ENCODE peak calls at places on chromosomes 5 and 9, in four cellular contexts. N is HepG2, X is left lung, G is AG04450. H is an unnamed sample.

GRCh38 chr9:4630836-4631235 is 31.3 kb upstream of the PLPP6 start:
- DNase-seq in G (no peak), N (no peak), X (no peak), H (no peak)

GRCh38 chr9:87109182-87109581 is 161.9 kb upstream of the GAS1 start:
- DNase-seq in N (no peak), G (no peak), X (no peak), H (peak; percentile 23)

GRCh38 chr5:142330026-142330425 is 5.2 kb upstream of the SPRY4 start:
- DNase-seq in G (no peak), X (no peak), N (no peak), H (no peak)

GRCh38 chr5:151078490-151079262 is 2.2 kb downstream of the TNIP1 start:
- DNase-seq in X (no peak), N (no peak), G (no peak), H (no peak)

GRCh38 chr5:109709225-109709624 is 19.5 kb downstream of the MAN2A1 start:
- DNase-seq in N (peak; percentile 37), X (no peak), G (no peak), H (no peak)

GRCh38 chr5:98781964-98782363 is 8.5 kb downstream of the RGMB start:
- DNase-seq in N (no peak), G (no peak), X (no peak), H (no peak)

GRCh38 chr9:132003904-132004303 is 75.8 kb downstream of the MED27 start:
- DNase-seq in X (no peak), N (no peak), G (no peak), H (no peak)

GRCh38 chr9:13109781-13110180 is 169.7 kb downstream of the MPDZ start:
- DNase-seq in G (no peak), X (no peak), N (no peak), H (peak; percentile 97)

GRCh38 chr9:76400534-76401096 is 6.4 kb upstream of the RFK start:
- DNase-seq in G (no peak), N (peak; percentile 61), X (no peak), H (peak; percentile 85)

GRCh38 chr5:135206862-135207261 is 172.8 kb upstream of the PITX1 start:
- DNase-seq in X (no peak), N (no peak), G (no peak), H (no peak)

GRCh38 chr5:55908804-55909203 is 57.6 kb downstream of the IL31RA start:
- DNase-seq in G (no peak), N (no peak), X (no peak), H (no peak)

GRCh38 chr9:6907772-6908381 is 150.1 kb downstream of the KDM4C start:
- DNase-seq in N (peak; percentile 38), X (no peak), G (peak; percentile 13), H (peak; percentile 27)

GRCh38 chr5:43075319-43076293 is 35.5 kb upstream of the ANXA2R start:
- DNase-seq in N (no peak), X (no peak), G (no peak), H (no peak)
- H3K4me3 ChIP-seq in N (no peak overlapping the region), X (no peak overlapping the region), G (no peak overlapping the region), H (no peak overlapping the region)

DNA sequence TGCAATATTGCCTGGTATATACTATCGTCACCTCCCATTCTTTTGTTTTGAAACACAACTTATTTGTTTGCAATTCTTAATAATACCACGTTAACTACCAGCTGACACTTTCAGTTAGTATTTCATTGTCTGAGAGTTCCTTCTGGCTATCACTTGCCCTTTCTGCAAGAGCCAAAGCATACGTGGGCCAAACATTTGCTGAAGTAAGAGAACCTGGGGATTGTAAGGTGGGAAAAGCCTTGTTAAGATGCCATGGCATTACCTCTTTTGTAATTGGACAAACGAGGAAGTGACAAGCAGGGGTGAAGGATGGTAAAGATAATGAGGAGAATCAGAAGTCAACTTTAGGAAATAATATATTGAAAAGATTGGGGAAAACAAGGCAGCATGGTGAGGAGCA is 47.7 kb downstream of the FYB1 start:
- DNase-seq in G (no peak), N (no peak), X (no peak), H (no peak)
- TF ChIP-seq CTCF in G (no peak), N (no peak), X (no peak), H (no peak)

GRCh38 chr5:174617910-174618309 is 106.5 kb upstream of the MSX2 start:
- DNase-seq in G (no peak), N (no peak), X (no peak), H (no peak)

GRCh38 chr5:174618589-174618988 is 105.8 kb upstream of the MSX2 start:
- DNase-seq in N (no peak), X (no peak), G (no peak), H (no peak)

GRCh38 chr5:174614500-174615135 is 109.8 kb upstream of the MSX2 start:
- DNase-seq in N (no peak), X (no peak), G (no peak), H (peak; percentile 55)

GRCh38 chr5:174617285-174617684 is 107.1 kb upstream of the MSX2 start:
- DNase-seq in X (no peak), G (no peak), N (no peak), H (no peak)

GRCh38 chr5:174615986-174616500 is 108.3 kb upstream of the MSX2 start:
- DNase-seq in G (no peak), N (no peak), X (no peak), H (peak; percentile 14)
- H3K27me3 ChIP-seq in G (peaks cover 3% of the 10 kb centered on the region), N (no peaks in the 10 kb centered on the region), X (no peaks in the 10 kb centered on the region), H (no peaks in the 10 kb centered on the region)

GRCh38 chr9:88995627-88996026 is 4.4 kb downstream of the S1PR3 start:
- DNase-seq in X (no peak), G (no peak), N (no peak), H (no peak)

GRCh38 chr9:88993327-88993726 is 2.1 kb downstream of the S1PR3 start:
- DNase-seq in N (peak; percentile 18), G (no peak), X (no peak), H (no peak)

GRCh38 chr9:88994820-88995180 is 3.5 kb downstream of the S1PR3 start:
- DNase-seq in X (no peak), G (no peak), N (no peak), H (no peak)

GRCh38 chr9:88995205-88995604 is 3.9 kb downstream of the S1PR3 start:
- DNase-seq in N (no peak), X (no peak), G (no peak), H (no peak)

GRCh38 chr9:88993871-88994819 is 2.9 kb downstream of the S1PR3 start:
- DNase-seq in G (no peak), X (no peak), N (no peak), H (no peak)
- H3K4me3 ChIP-seq in G (peak overlapping the region; percentile 91), X (no peak overlapping the region), N (no peak overlapping the region), H (no peak overlapping the region)

GRCh38 chr9:27785714-27786100 is 212.4 kb upstream of the C9orf72 start:
- DNase-seq in G (no peak), X (no peak), N (no peak), H (peak; percentile 92)

GRCh38 chr9:27791311-27791710 is 218.0 kb upstream of the C9orf72 start:
- DNase-seq in N (no peak), X (no peak), G (no peak), H (peak; percentile 79)

GRCh38 chr9:27784999-27785713 is 211.9 kb upstream of the C9orf72 start:
- DNase-seq in X (no peak), G (no peak), N (no peak), H (peak; percentile 83)

GRCh38 chr9:27792971-27793689 is 219.8 kb upstream of the C9orf72 start:
- DNase-seq in X (no peak), G (no peak), N (no peak), H (no peak)

DNA sequence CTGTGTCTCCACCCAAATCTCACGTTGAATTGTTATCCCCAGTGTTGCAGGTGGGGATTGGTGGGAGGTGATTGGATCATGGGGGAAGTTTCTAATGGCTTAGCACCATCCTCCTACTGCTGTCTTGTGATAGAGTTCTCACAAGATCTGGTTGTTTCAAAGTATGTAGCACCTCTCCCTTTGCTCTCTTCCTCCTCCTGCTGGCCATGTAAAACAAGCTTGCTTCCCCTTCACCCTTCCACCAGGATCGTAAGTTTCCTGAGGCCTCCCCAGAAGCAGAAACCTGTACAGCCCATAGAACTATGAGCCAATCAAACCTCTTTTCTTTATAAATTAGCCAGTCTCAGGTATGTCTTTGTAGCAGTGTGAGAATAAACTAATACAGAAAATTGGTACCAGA is 214.7 kb upstream of the C9orf72 start:
- DNase-seq in N (no peak), G (no peak), X (no peak), H (peak; percentile 43)
- TF ChIP-seq CTCF in N (no peak), G (no peak), X (no peak), H (peak; percentile 41)

DNA sequence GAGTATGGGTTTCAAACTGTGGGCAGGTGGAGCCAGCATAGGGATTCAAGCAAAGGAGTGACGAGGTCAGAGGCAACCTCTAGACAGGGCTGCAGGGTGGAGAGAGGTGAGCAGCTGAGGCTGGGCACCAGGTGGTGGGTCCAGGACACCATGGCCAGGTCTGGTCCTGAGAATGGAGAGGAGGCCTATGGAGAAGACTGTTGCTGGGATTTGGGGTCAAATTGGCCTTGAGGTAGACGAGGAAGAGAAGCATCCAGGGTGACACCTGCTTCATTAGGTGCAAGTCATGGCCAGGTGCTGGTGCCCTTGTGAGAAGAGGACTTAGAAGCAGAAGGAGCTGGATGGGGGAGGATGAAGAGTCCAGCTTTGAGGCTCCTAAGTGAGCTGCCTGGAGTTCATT is 99.6 kb downstream of the NSG2 start:
- DNase-seq in N (no peak), G (no peak), X (no peak), H (no peak)
- H3K27me3 ChIP-seq in N (peaks cover 6% of the 10 kb centered on the region), G (no peaks in the 10 kb centered on the region), X (no peaks in the 10 kb centered on the region), H (no peaks in the 10 kb centered on the region)

GRCh38 chr9:120711354-120711753 is 2.9 kb downstream of the MEGF9 start:
- DNase-seq in G (no peak), X (no peak), N (no peak), H (no peak)
- H3K4me3 ChIP-seq in G (no peak overlapping the region), X (peak overlapping the region; percentile 88), N (peak overlapping the region; percentile 89), H (no peak overlapping the region)

H was measured in bronchial epithelial cell.